ENCODE peak calls at places on chromosomes 11 and 22, in ten cellular contexts. One of them, this sample, is unnamed.
A peak's percentile ranks its signal among the peaks of the same experiment; 100 is the strongest.

GRCh38 chr22:29641781-29642355 is 38.4 kb downstream of the NF2 start:
- DNase-seq in HEK293T: no peak
- DNase-seq in ovary: no peak
- DNase-seq in epithelial cell of prostate: no peak
- DNase-seq in left lobe of liver: no peak
- DNase-seq in MCF 10A: no peak
- DNase-seq in astrocyte of the spinal cord: no peak
- DNase-seq in frontal cortex: no peak
- DNase-seq in NCI-H446 treated with DMSO at 0.1 percent for 48 hours: no peak
- DNase-seq in stimulated activated CD4-positive, alpha-beta T cell treated with anti-CD3 and anti-CD28 coated beads, TNF-alpha, amount 100 ng/mL, for 1 hour: no peak
- DNase-seq in this sample: no peak

GRCh38 chr11:19664896-19665548 is 47.6 kb upstream of the NAV2 start:
- DNase-seq in HEK293T: no peak
- DNase-seq in ovary: no peak
- DNase-seq in epithelial cell of prostate: no peak
- DNase-seq in left lobe of liver: no peak
- DNase-seq in MCF 10A: peak; percentile 82
- DNase-seq in astrocyte of the spinal cord: no peak
- DNase-seq in frontal cortex: no peak
- DNase-seq in NCI-H446 treated with DMSO at 0.1 percent for 48 hours: peak; percentile 64
- DNase-seq in stimulated activated CD4-positive, alpha-beta T cell treated with anti-CD3 and anti-CD28 coated beads, TNF-alpha, amount 100 ng/mL, for 1 hour: no peak
- DNase-seq in this sample: peak; percentile 35

GRCh38 chr11:70063555-70063954 is 14.6 kb upstream of the ANO1 start:
- DNase-seq in HEK293T: no peak
- DNase-seq in ovary: no peak
- DNase-seq in epithelial cell of prostate: peak; percentile 39
- DNase-seq in left lobe of liver: no peak
- DNase-seq in MCF 10A: no peak
- DNase-seq in astrocyte of the spinal cord: no peak
- DNase-seq in frontal cortex: no peak
- DNase-seq in NCI-H446 treated with DMSO at 0.1 percent for 48 hours: no peak
- DNase-seq in stimulated activated CD4-positive, alpha-beta T cell treated with anti-CD3 and anti-CD28 coated beads, TNF-alpha, amount 100 ng/mL, for 1 hour: no peak
- DNase-seq in this sample: peak; percentile 80

GRCh38 chr22:38921126-38921525 is 36.3 kb upstream of the APOBEC3A start:
- DNase-seq in HEK293T: no peak
- DNase-seq in ovary: no peak
- DNase-seq in epithelial cell of prostate: peak; percentile 73
- DNase-seq in left lobe of liver: no peak
- DNase-seq in MCF 10A: peak; percentile 93
- DNase-seq in astrocyte of the spinal cord: no peak
- DNase-seq in frontal cortex: no peak
- DNase-seq in NCI-H446 treated with DMSO at 0.1 percent for 48 hours: no peak
- DNase-seq in stimulated activated CD4-positive, alpha-beta T cell treated with anti-CD3 and anti-CD28 coated beads, TNF-alpha, amount 100 ng/mL, for 1 hour: no peak
- DNase-seq in this sample: peak; percentile 85

GRCh38 chr11:11313426-11313825 is 39.6 kb downstream of the CSNK2A3 start:
- DNase-seq in HEK293T: no peak
- DNase-seq in ovary: no peak
- DNase-seq in epithelial cell of prostate: peak; percentile 99
- DNase-seq in left lobe of liver: no peak
- DNase-seq in MCF 10A: peak; percentile 96
- DNase-seq in astrocyte of the spinal cord: no peak
- DNase-seq in frontal cortex: no peak
- DNase-seq in NCI-H446 treated with DMSO at 0.1 percent for 48 hours: no peak
- DNase-seq in stimulated activated CD4-positive, alpha-beta T cell treated with anti-CD3 and anti-CD28 coated beads, TNF-alpha, amount 100 ng/mL, for 1 hour: no peak
- DNase-seq in this sample: peak; percentile 93

GRCh38 chr11:115676206-115676605 is 172.0 kb upstream of the CADM1 start:
- DNase-seq in HEK293T: no peak
- DNase-seq in ovary: no peak
- DNase-seq in epithelial cell of prostate: no peak
- DNase-seq in left lobe of liver: no peak
- DNase-seq in MCF 10A: no peak
- DNase-seq in astrocyte of the spinal cord: no peak
- DNase-seq in frontal cortex: no peak
- DNase-seq in NCI-H446 treated with DMSO at 0.1 percent for 48 hours: no peak
- DNase-seq in stimulated activated CD4-positive, alpha-beta T cell treated with anti-CD3 and anti-CD28 coated beads, TNF-alpha, amount 100 ng/mL, for 1 hour: no peak
- DNase-seq in this sample: no peak

GRCh38 chr11:37988031-37988430 is 1390.0 kb upstream of the RAG2 start:
- DNase-seq in HEK293T: no peak
- DNase-seq in ovary: peak; percentile 24
- DNase-seq in epithelial cell of prostate: no peak
- DNase-seq in left lobe of liver: no peak
- DNase-seq in MCF 10A: peak; percentile 78
- DNase-seq in astrocyte of the spinal cord: peak; percentile 22
- DNase-seq in frontal cortex: no peak
- DNase-seq in NCI-H446 treated with DMSO at 0.1 percent for 48 hours: no peak
- DNase-seq in stimulated activated CD4-positive, alpha-beta T cell treated with anti-CD3 and anti-CD28 coated beads, TNF-alpha, amount 100 ng/mL, for 1 hour: no peak
- DNase-seq in this sample: peak; percentile 57

GRCh38 chr22:16912281-16912680 is 87.1 kb upstream of the XKR3 start:
- DNase-seq in HEK293T: no peak
- DNase-seq in ovary: no peak
- DNase-seq in epithelial cell of prostate: no peak
- DNase-seq in left lobe of liver: no peak
- DNase-seq in MCF 10A: no peak
- DNase-seq in astrocyte of the spinal cord: no peak
- DNase-seq in frontal cortex: no peak
- DNase-seq in NCI-H446 treated with DMSO at 0.1 percent for 48 hours: no peak
- DNase-seq in stimulated activated CD4-positive, alpha-beta T cell treated with anti-CD3 and anti-CD28 coated beads, TNF-alpha, amount 100 ng/mL, for 1 hour: no peak
- DNase-seq in this sample: no peak

GRCh38 chr11:2927851-2928604 is 1.2 kb downstream of the PHLDA2 start:
- DNase-seq in HEK293T: no peak
- DNase-seq in ovary: no peak
- DNase-seq in epithelial cell of prostate: no peak
- DNase-seq in left lobe of liver: no peak
- DNase-seq in MCF 10A: peak; percentile 61
- DNase-seq in astrocyte of the spinal cord: peak; percentile 54
- DNase-seq in frontal cortex: peak; percentile 33
- DNase-seq in NCI-H446 treated with DMSO at 0.1 percent for 48 hours: no peak
- DNase-seq in stimulated activated CD4-positive, alpha-beta T cell treated with anti-CD3 and anti-CD28 coated beads, TNF-alpha, amount 100 ng/mL, for 1 hour: no peak
- DNase-seq in this sample: peak; percentile 48

GRCh38 chr11:64969209-64969608 is 2.7 kb downstream of the MAJIN start:
- DNase-seq in HEK293T: no peak
- DNase-seq in ovary: no peak
- DNase-seq in epithelial cell of prostate: peak; percentile 70
- DNase-seq in left lobe of liver: no peak
- DNase-seq in MCF 10A: peak; percentile 36
- DNase-seq in astrocyte of the spinal cord: peak; percentile 29
- DNase-seq in frontal cortex: no peak
- DNase-seq in NCI-H446 treated with DMSO at 0.1 percent for 48 hours: peak; percentile 58
- DNase-seq in stimulated activated CD4-positive, alpha-beta T cell treated with anti-CD3 and anti-CD28 coated beads, TNF-alpha, amount 100 ng/mL, for 1 hour: no peak
- DNase-seq in this sample: peak; percentile 85

GRCh38 chr22:35140879-35141745 is 75.2 kb downstream of the ISX start:
- DNase-seq in HEK293T: no peak
- DNase-seq in ovary: no peak
- DNase-seq in epithelial cell of prostate: no peak
- DNase-seq in left lobe of liver: no peak
- DNase-seq in MCF 10A: peak; percentile 17
- DNase-seq in astrocyte of the spinal cord: no peak
- DNase-seq in frontal cortex: no peak
- DNase-seq in NCI-H446 treated with DMSO at 0.1 percent for 48 hours: peak; percentile 75
- DNase-seq in stimulated activated CD4-positive, alpha-beta T cell treated with anti-CD3 and anti-CD28 coated beads, TNF-alpha, amount 100 ng/mL, for 1 hour: no peak
- DNase-seq in this sample: no peak

GRCh38 chr11:112795142-112795815 is 165.9 kb upstream of the NCAM1 start:
- DNase-seq in HEK293T: peak; percentile 75
- DNase-seq in ovary: no peak
- DNase-seq in epithelial cell of prostate: no peak
- DNase-seq in left lobe of liver: no peak
- DNase-seq in MCF 10A: peak; percentile 72
- DNase-seq in astrocyte of the spinal cord: peak; percentile 26
- DNase-seq in frontal cortex: no peak
- DNase-seq in NCI-H446 treated with DMSO at 0.1 percent for 48 hours: peak; percentile 67
- DNase-seq in stimulated activated CD4-positive, alpha-beta T cell treated with anti-CD3 and anti-CD28 coated beads, TNF-alpha, amount 100 ng/mL, for 1 hour: no peak
- DNase-seq in this sample: peak; percentile 53

GRCh38 chr11:66987158-66987620 is 12.1 kb downstream of the C11orf86 start:
- DNase-seq in HEK293T: no peak
- DNase-seq in ovary: no peak
- DNase-seq in epithelial cell of prostate: no peak
- DNase-seq in left lobe of liver: no peak
- DNase-seq in MCF 10A: no peak
- DNase-seq in astrocyte of the spinal cord: no peak
- DNase-seq in frontal cortex: no peak
- DNase-seq in NCI-H446 treated with DMSO at 0.1 percent for 48 hours: no peak
- DNase-seq in stimulated activated CD4-positive, alpha-beta T cell treated with anti-CD3 and anti-CD28 coated beads, TNF-alpha, amount 100 ng/mL, for 1 hour: no peak
- DNase-seq in this sample: no peak

GRCh38 chr11:96760306-96760705 is 370.5 kb downstream of the JRKL start:
- DNase-seq in HEK293T: no peak
- DNase-seq in ovary: no peak
- DNase-seq in epithelial cell of prostate: no peak
- DNase-seq in left lobe of liver: no peak
- DNase-seq in MCF 10A: no peak
- DNase-seq in astrocyte of the spinal cord: no peak
- DNase-seq in frontal cortex: no peak
- DNase-seq in NCI-H446 treated with DMSO at 0.1 percent for 48 hours: no peak
- DNase-seq in stimulated activated CD4-positive, alpha-beta T cell treated with anti-CD3 and anti-CD28 coated beads, TNF-alpha, amount 100 ng/mL, for 1 hour: no peak
- DNase-seq in this sample: no peak

GRCh38 chr11:77823775-77824174 is 2.8 kb downstream of the AAMDC start:
- DNase-seq in HEK293T: no peak
- DNase-seq in ovary: no peak
- DNase-seq in epithelial cell of prostate: no peak
- DNase-seq in left lobe of liver: no peak
- DNase-seq in MCF 10A: no peak
- DNase-seq in astrocyte of the spinal cord: peak; percentile 19
- DNase-seq in frontal cortex: no peak
- DNase-seq in NCI-H446 treated with DMSO at 0.1 percent for 48 hours: no peak
- DNase-seq in stimulated activated CD4-positive, alpha-beta T cell treated with anti-CD3 and anti-CD28 coated beads, TNF-alpha, amount 100 ng/mL, for 1 hour: no peak
- DNase-seq in this sample: no peak